ENCODE peak calls at places on chromosome 17, in ten cellular contexts. M, R, Y, L, P, Z, U, G, N and D are unnamed samples.

GRCh38 chr17:17027442-17028058 is 14.7 kb upstream of the MPRIP start:
- DNase-seq in M (no peak), R (no peak), Y (no peak), L (no peak), P (no peak), Z (no peak), U (no peak), G (peak), N (no peak), D (no peak)

GRCh38 chr17:3657874-3658783 is 10.2 kb downstream of the TAX1BP3 start:
- DNase-seq in M (no peak), R (no peak), Y (no peak), L (no peak), P (no peak), Z (no peak), U (no peak), G (no peak), N (no peak), D (no peak)

GRCh38 chr17:13698832-13699231 is 97.1 kb upstream of the HS3ST3A1 start:
- DNase-seq in M (no peak), R (no peak), Y (peak), L (peak), P (no peak), Z (no peak), U (no peak), G (no peak), N (no peak), D (no peak)

GRCh38 chr17:74116087-74116717 is 87.3 kb upstream of the RPL38 start:
- DNase-seq in M (no peak), R (peak), Y (no peak), L (no peak), P (no peak), Z (no peak), U (no peak), G (no peak), N (no peak), D (no peak)

GRCh38 chr17:78644259-78644658 is 67.1 kb upstream of the DNAH17 start:
- DNase-seq in M (no peak), R (no peak), Y (no peak), L (no peak), P (no peak), Z (no peak), U (no peak), G (no peak), N (no peak), D (no peak)

GRCh38 chr17:51850206-51850605 is 308.3 kb downstream of the CA10 start:
- DNase-seq in M (no peak), R (no peak), Y (peak), L (no peak), P (no peak), Z (no peak), U (no peak), G (no peak), N (no peak), D (no peak)

GRCh38 chr17:78812849-78813248 is 27.8 kb downstream of the USP36 start:
- DNase-seq in M (no peak), R (no peak), Y (no peak), L (no peak), P (no peak), Z (no peak), U (no peak), G (peak), N (no peak), D (no peak)

GRCh38 chr17:62919388-62919787 is 46.6 kb upstream of the TANC2 start:
- DNase-seq in M (no peak), R (no peak), Y (no peak), L (no peak), P (peak), Z (no peak), U (peak), G (no peak), N (peak), D (no peak)

GRCh38 chr17:29032067-29032551 is 10.8 kb upstream of the PIPOX start:
- DNase-seq in M (no peak), R (no peak), Y (no peak), L (no peak), P (no peak), Z (no peak), U (no peak), G (no peak), N (no peak), D (no peak)

GRCh38 chr17:19613979-19614378 is 34.6 kb upstream of the ALDH3A2 start:
- DNase-seq in M (no peak), R (no peak), Y (no peak), L (no peak), P (no peak), Z (no peak), U (no peak), G (no peak), N (no peak), D (no peak)

GRCh38 chr17:81387235-81388060 is 7.8 kb upstream of the BAHCC1 start:
- DNase-seq in M (peak), R (peak), Y (no peak), L (no peak), P (no peak), Z (no peak), U (no peak), G (no peak), N (no peak), D (no peak)

GRCh38 chr17:74117999-74118421 is 85.5 kb upstream of the RPL38 start:
- DNase-seq in M (no peak), R (no peak), Y (no peak), L (no peak), P (no peak), Z (no peak), U (no peak), G (no peak), N (no peak), D (no peak)

GRCh38 chr17:62692159-62692651 is 64.7 kb downstream of the MRC2 start:
- DNase-seq in M (no peak), R (no peak), Y (no peak), L (no peak), P (no peak), Z (no peak), U (no peak), G (no peak), N (no peak), D (no peak)

GRCh38 chr17:78034429-78035091 is 76.1 kb downstream of the TNRC6C start:
- DNase-seq in M (no peak), R (no peak), Y (no peak), L (no peak), P (peak), Z (no peak), U (no peak), G (no peak), N (no peak), D (no peak)

GRCh38 chr17:82615084-82616020 is 32.9 kb downstream of the WDR45B start:
- DNase-seq in M (no peak), R (no peak), Y (no peak), L (no peak), P (no peak), Z (no peak), U (no peak), G (no peak), N (no peak), D (no peak)

GRCh38 chr17:68101992-68102758 is 66.6 kb downstream of the KPNA2 start:
- DNase-seq in M (no peak), R (peak), Y (no peak), L (no peak), P (peak), Z (no peak), U (no peak), G (no peak), N (no peak), D (peak)

GRCh38 chr17:46984341-46984740 is 5.3 kb upstream of the RPRML start:
- DNase-seq in M (peak), R (no peak), Y (no peak), L (no peak), P (no peak), Z (no peak), U (no peak), G (peak), N (no peak), D (no peak)

GRCh38 chr17:31549525-31550388 is 158.3 kb downstream of the RAB11FIP4 start:
- DNase-seq in M (peak), R (peak), Y (peak), L (peak), P (peak), Z (no peak), U (peak), G (peak), N (peak), D (peak)

GRCh38 chr17:77851921-77852320 is 106.6 kb upstream of the TNRC6C start:
- DNase-seq in M (no peak), R (no peak), Y (no peak), L (no peak), P (no peak), Z (no peak), U (no peak), G (no peak), N (no peak), D (no peak)

GRCh38 chr17:48202945-48203344 is 95.4 kb downstream of the SNX11 start:
- DNase-seq in M (no peak), R (no peak), Y (no peak), L (no peak), P (no peak), Z (no peak), U (no peak), G (no peak), N (no peak), D (no peak)

GRCh38 chr17:45722161-45722560 is 62.0 kb upstream of the CRHR1 start:
- DNase-seq in M (no peak), R (no peak), Y (no peak), L (peak), P (no peak), Z (no peak), U (peak), G (no peak), N (no peak), D (no peak)

GRCh38 chr17:31680126-31680525 is 178.9 kb downstream of the COPRS start:
- DNase-seq in M (no peak), R (no peak), Y (no peak), L (no peak), P (no peak), Z (no peak), U (no peak), G (no peak), N (no peak), D (no peak)

GRCh38 chr17:78897639-78897996 is 5.4 kb downstream of the CEP295NL start:
- DNase-seq in M (no peak), R (no peak), Y (no peak), L (no peak), P (no peak), Z (no peak), U (no peak), G (no peak), N (no peak), D (no peak)

GRCh38 chr17:28744104-28744801 is 442 bp downstream of the TRAF4 start:
- DNase-seq in M (peak), R (peak), Y (no peak), L (no peak), P (no peak), Z (peak), U (peak), G (peak), N (no peak), D (peak)

GRCh38 chr17:8955560-8955959 is 9.9 kb downstream of the PIK3R5 start:
- DNase-seq in M (no peak), R (no peak), Y (no peak), L (no peak), P (no peak), Z (no peak), U (no peak), G (no peak), N (no peak), D (no peak)

GRCh38 chr17:82339634-82340580 is 6.3 kb upstream of the SECTM1 start:
- DNase-seq in M (no peak), R (peak), Y (no peak), L (no peak), P (no peak), Z (no peak), U (no peak), G (no peak), N (no peak), D (no peak)

GRCh38 chr17:28684963-28685362 is 23.0 kb downstream of the SUPT6H start:
- DNase-seq in M (no peak), R (peak), Y (no peak), L (no peak), P (peak), Z (no peak), U (no peak), G (no peak), N (no peak), D (no peak)

GRCh38 chr17:45972531-45972930 is 26.5 kb upstream of the STH start:
- DNase-seq in M (no peak), R (no peak), Y (no peak), L (no peak), P (no peak), Z (no peak), U (no peak), G (no peak), N (no peak), D (no peak)

GRCh38 chr17:69857412-69857835 is 217.6 kb upstream of the KCNJ16 start:
- DNase-seq in M (no peak), R (no peak), Y (no peak), L (no peak), P (peak), Z (no peak), U (peak), G (no peak), N (peak), D (no peak)

GRCh38 chr17:74815067-74815466 is 38.9 kb upstream of the NAT9 start:
- DNase-seq in M (no peak), R (no peak), Y (no peak), L (no peak), P (no peak), Z (no peak), U (no peak), G (no peak), N (no peak), D (no peak)

GRCh38 chr17:9900744-9901143 is 4.3 kb downstream of the RCVRN start:
- DNase-seq in M (no peak), R (no peak), Y (no peak), L (no peak), P (no peak), Z (no peak), U (no peak), G (no peak), N (peak), D (no peak)

GRCh38 chr17:614637-615546 is 99.7 kb downstream of the VPS53 start:
- DNase-seq in M (no peak), R (no peak), Y (no peak), L (no peak), P (peak), Z (no peak), U (no peak), G (no peak), N (no peak), D (no peak)

GRCh38 chr17:622356-622755 is 92.3 kb downstream of the VPS53 start:
- DNase-seq in M (no peak), R (no peak), Y (no peak), L (no peak), P (peak), Z (peak), U (no peak), G (no peak), N (peak), D (no peak)

GRCh38 chr17:616407-616806 is 98.2 kb downstream of the VPS53 start:
- DNase-seq in M (no peak), R (no peak), Y (no peak), L (no peak), P (no peak), Z (no peak), U (no peak), G (no peak), N (no peak), D (no peak)
- H3K4me3 ChIP-seq in M (no peak), R (no peak), Y (no peak), L (no peak), P (no peak), Z (no peak), U (no peak), G (no peak), N (no peak), D (no peak)

GRCh38 chr17:80101946-80102706 is 745 bp downstream of the GAA start:
- DNase-seq in M (no peak), R (peak), Y (no peak), L (no peak), P (peak), Z (no peak), U (peak), G (no peak), N (no peak), D (no peak)

GRCh38 chr17:80101160-80101945 is at the start of gene GAA:
- DNase-seq in M (peak), R (peak), Y (peak), L (peak), P (peak), Z (no peak), U (peak), G (peak), N (no peak), D (peak)

GRCh38 chr17:80097307-80097630 is 4.1 kb upstream of the GAA start:
- DNase-seq in M (no peak), R (no peak), Y (no peak), L (no peak), P (no peak), Z (no peak), U (no peak), G (no peak), N (no peak), D (no peak)

GRCh38 chr17:80099291-80100034 is 1.9 kb upstream of the GAA start:
- DNase-seq in M (no peak), R (no peak), Y (no peak), L (no peak), P (no peak), Z (no peak), U (no peak), G (no peak), N (no peak), D (no peak)

GRCh38 chr17:80100035-80100323 is 1.4 kb upstream of the GAA start:
- DNase-seq in M (no peak), R (no peak), Y (no peak), L (no peak), P (no peak), Z (no peak), U (no peak), G (no peak), N (no peak), D (no peak)
- H3K4me3 ChIP-seq in M (no peak), R (no peak), Y (no peak), L (no peak), P (no peak), Z (no peak), U (no peak), G (no peak), N (no peak), D (no peak)

DNA sequence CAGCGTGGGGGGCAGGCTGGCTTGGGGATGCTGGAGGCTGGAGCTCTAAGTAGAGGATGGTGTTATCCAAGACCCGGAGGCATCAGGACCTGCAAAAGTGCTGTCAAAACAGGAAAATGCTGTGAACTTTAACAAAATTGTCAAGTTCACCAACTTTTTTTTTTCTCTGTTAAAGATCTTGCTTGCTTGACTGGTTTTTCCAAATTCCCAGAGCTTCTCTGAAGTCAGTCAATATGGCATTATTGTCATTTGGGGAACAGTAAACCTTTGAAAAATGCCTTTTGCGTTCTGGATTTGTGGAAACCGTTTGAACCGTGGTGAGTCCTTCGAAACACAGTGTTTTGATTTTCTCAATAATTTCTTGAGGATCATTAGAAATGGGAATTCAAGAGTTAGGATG is 189.6 kb upstream of the NLRP1 start:
- DNase-seq in M (no peak), R (no peak), Y (no peak), L (no peak), P (no peak), Z (no peak), U (no peak), G (no peak), N (no peak), D (no peak)
- H3K4me3 ChIP-seq in M (no peak), R (no peak), Y (no peak), L (no peak), P (no peak), Z (no peak), U (no peak), G (no peak), N (no peak), D (no peak)

GRCh38 chr17:72165202-72165972 is 44.6 kb downstream of the SOX9 start:
- DNase-seq in M (no peak), R (no peak), Y (no peak), L (no peak), P (no peak), Z (no peak), U (no peak), G (no peak), N (no peak), D (no peak)
- H3K4me3 ChIP-seq in M (no peak), R (no peak), Y (no peak), L (no peak), P (no peak), Z (no peak), U (no peak), G (no peak), N (no peak), D (no peak)

GRCh38 chr17:65554568-65555223 is 6.8 kb downstream of the AXIN2 start:
- DNase-seq in M (peak), R (no peak), Y (no peak), L (no peak), P (peak), Z (no peak), U (no peak), G (no peak), N (no peak), D (no peak)
- H3K4me3 ChIP-seq in M (no peak), R (no peak), Y (no peak), L (no peak), P (no peak), Z (no peak), U (no peak), G (no peak), N (no peak), D (peak)

GRCh38 chr17:43383826-43384475 is 14.8 kb upstream of the ARL4D start:
- DNase-seq in M (no peak), R (no peak), Y (no peak), L (no peak), P (no peak), Z (no peak), U (no peak), G (no peak), N (no peak), D (no peak)
- H3K4me3 ChIP-seq in M (no peak), R (no peak), Y (no peak), L (no peak), P (no peak), Z (no peak), U (no peak), G (no peak), N (no peak), D (no peak)

DNA sequence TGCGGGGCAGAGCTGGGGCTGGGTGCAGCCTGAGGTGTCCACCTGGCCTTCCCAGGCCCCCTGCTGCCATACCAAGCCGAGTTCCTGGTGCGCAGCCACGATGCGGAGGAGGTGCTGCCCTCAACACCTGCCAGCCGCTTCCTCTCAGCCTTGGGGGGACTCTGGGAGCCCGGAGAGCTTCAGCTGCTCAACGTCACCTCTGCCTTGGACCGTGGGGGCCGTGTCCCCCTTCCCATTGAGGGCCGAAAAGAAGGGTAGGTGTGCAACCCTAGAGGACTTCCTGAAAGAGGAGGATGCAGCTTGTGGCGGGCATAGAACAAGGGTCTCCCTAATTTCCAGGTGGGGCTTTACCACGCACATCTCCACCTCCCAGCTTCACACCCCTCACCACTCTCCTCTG is 2.5 kb downstream of the SGCA start:
- DNase-seq in M (no peak), R (no peak), Y (no peak), L (no peak), P (no peak), Z (no peak), U (no peak), G (no peak), N (no peak), D (no peak)
- H3K4me3 ChIP-seq in M (peak), R (no peak), Y (no peak), L (no peak), P (no peak), Z (no peak), U (no peak), G (no peak), N (no peak), D (no peak)

DNA sequence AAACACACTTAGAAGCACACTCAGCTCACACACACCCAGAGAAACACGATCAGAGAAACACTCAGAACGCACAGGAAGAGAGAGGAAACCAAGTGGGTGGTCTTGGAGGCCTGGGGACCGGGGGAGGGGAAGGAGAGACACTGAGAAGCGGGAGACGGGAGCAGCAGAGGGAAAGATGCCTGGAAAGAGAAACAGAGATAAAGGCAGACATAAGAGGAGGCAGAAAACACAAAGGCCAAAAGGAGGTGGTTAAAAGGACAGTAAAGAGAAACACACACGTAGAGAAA is 1.3 kb downstream of the TMEM98 start:
- DNase-seq in M (no peak), R (no peak), Y (no peak), L (no peak), P (no peak), Z (no peak), U (no peak), G (no peak), N (no peak), D (no peak)
- H3K4me3 ChIP-seq in M (peak), R (no peak), Y (no peak), L (peak), P (peak), Z (peak), U (peak), G (no peak), N (peak), D (no peak)

DNA sequence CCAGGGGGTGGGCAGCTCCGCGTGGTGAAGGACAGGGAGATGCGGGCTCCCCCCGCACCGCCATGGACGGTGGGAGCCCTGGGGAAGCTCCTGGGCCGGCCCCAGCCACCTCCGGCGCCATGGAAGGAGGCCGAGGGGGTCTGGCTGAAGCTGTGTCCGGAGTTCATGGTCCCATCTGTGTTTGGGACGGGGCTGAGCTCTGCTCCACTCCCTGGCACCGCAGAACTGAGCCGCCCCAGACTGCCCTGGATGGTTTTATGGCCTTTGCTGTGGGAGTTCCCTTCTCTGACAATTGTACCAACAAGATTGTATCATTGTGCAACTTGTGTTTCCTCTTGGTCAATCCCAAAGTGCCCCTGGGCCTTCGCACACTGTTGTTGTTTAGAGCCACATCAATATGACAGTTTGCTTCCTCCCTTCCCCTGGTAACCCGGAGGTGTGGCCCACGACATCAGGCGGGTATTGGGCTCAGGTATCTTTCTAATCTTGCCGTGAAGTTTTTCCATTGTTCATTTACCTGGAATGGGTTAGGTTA is 942 bp downstream of the KRT23 start:
- DNase-seq in M (no peak), R (no peak), Y (no peak), L (no peak), P (no peak), Z (no peak), U (no peak), G (no peak), N (no peak), D (no peak)
- H3K4me3 ChIP-seq in M (no peak), R (no peak), Y (no peak), L (no peak), P (no peak), Z (no peak), U (no peak), G (no peak), N (no peak), D (no peak)